ENCODE peak calls at places on chromosomes 3 and 15, in eight cellular contexts. B is BJ; K is psoas muscle; N is activated CD8-positive, alpha-beta memory T cell treated with anti-CD3 and anti-CD28 coated beads, Interleukin-2, amount 50 U/mL, for 4 hours; R is cardiac muscle cell; O is SK-N-DZ; T is CD8-positive, alpha-beta T cell; M is progenitor cell of endocrine pancreas. I is an unnamed sample.

GRCh38 chr3:41221278-41221677 is 22.0 kb downstream of the CTNNB1 start:
- DNase-seq in B (no peak), K (no peak), N (no peak), R (no peak), O (no peak), T (no peak), M (no peak), I (no peak)

GRCh38 chr3:11155341-11156025 is 1.2 kb downstream of the HRH1 start:
- DNase-seq in B (peak), K (peak), N (no peak), R (peak), O (peak), T (no peak), M (peak), I (no peak)

GRCh38 chr3:118760611-118761606 is 273.7 kb downstream of the IGSF11 start:
- DNase-seq in B (no peak), K (no peak), N (no peak), R (no peak), O (peak), T (no peak), M (no peak), I (no peak)

GRCh38 chr3:187567741-187568140 is 102.5 kb downstream of the SST start:
- DNase-seq in B (peak), K (no peak), N (no peak), R (peak), O (no peak), T (no peak), M (no peak), I (no peak)

GRCh38 chr3:142210144-142210543 is 15.2 kb downstream of the GK5 start:
- DNase-seq in B (no peak), K (no peak), N (no peak), R (no peak), O (no peak), T (no peak), M (no peak), I (no peak)

GRCh38 chr15:79844221-79844620 is 52.6 kb downstream of the MTHFS start:
- DNase-seq in B (no peak), K (no peak), N (no peak), R (no peak), O (no peak), T (no peak), M (no peak), I (no peak)

GRCh38 chr3:14146381-14147062 is 21.7 kb downstream of the TMEM43 start:
- DNase-seq in B (no peak), K (no peak), N (no peak), R (no peak), O (no peak), T (no peak), M (no peak), I (no peak)

GRCh38 chr3:15157441-15157840 is 48.6 kb upstream of the CAPN7 start:
- DNase-seq in B (no peak), K (no peak), N (no peak), R (no peak), O (no peak), T (no peak), M (no peak), I (no peak)

GRCh38 chr15:38941399-38941953 is 376.9 kb upstream of the RASGRP1 start:
- DNase-seq in B (no peak), K (no peak), N (no peak), R (peak), O (peak), T (no peak), M (no peak), I (no peak)

GRCh38 chr3:16388850-16389411 is 123.9 kb downstream of the OXNAD1 start:
- DNase-seq in B (peak), K (no peak), N (no peak), R (no peak), O (no peak), T (no peak), M (no peak), I (no peak)

GRCh38 chr3:10455515-10455914 is 49.9 kb downstream of the ATP2B2 start:
- DNase-seq in B (no peak), K (no peak), N (no peak), R (no peak), O (no peak), T (no peak), M (no peak), I (no peak)

GRCh38 chr15:70083946-70084345 is 13.8 kb downstream of the TLE3 start:
- DNase-seq in B (no peak), K (no peak), N (no peak), R (no peak), O (no peak), T (no peak), M (no peak), I (no peak)

GRCh38 chr3:196740476-196741400 is 1.1 kb downstream of the PAK2 start:
- DNase-seq in B (no peak), K (no peak), N (peak), R (peak), O (peak), T (no peak), M (no peak), I (no peak)

GRCh38 chr3:73036694-73037368 is 24.6 kb upstream of the EBLN2 start:
- DNase-seq in B (peak), K (no peak), N (no peak), R (no peak), O (no peak), T (no peak), M (no peak), I (no peak)

GRCh38 chr3:121663171-121663847 is 2.6 kb upstream of the HCLS1 start:
- DNase-seq in B (no peak), K (no peak), N (no peak), R (peak), O (no peak), T (no peak), M (no peak), I (no peak)

GRCh38 chr15:67105065-67105951 is 39.9 kb downstream of the SMAD3 start:
- DNase-seq in B (peak), K (peak), N (no peak), R (no peak), O (no peak), T (no peak), M (no peak), I (no peak)